ENCODE peak calls at places on chromosomes 7 and 10, in four cellular contexts. Q is chondrocyte, Y is HepG2, D is endothelial cell. H is an unnamed sample.
A peak's percentile ranks its signal among the peaks of the same experiment; 100 is the strongest.

GRCh38 chr7:31114593-31115343 is 62.7 kb downstream of the ADCYAP1R1 start:
- DNase-seq in Q (no peak), Y (no peak), D (peak; percentile 68), H (peak; percentile 40)

GRCh38 chr10:3803884-3804741 is 19.1 kb upstream of the KLF6 start:
- DNase-seq in Q (no peak), Y (no peak), D (no peak), H (no peak)

GRCh38 chr10:103618575-103619423 is 125.3 kb downstream of the NEURL1 start:
- DNase-seq in Q (no peak), Y (no peak), D (no peak), H (no peak)

GRCh38 chr7:103343758-103344452 is 662 bp downstream of the DNAJC2 start:
- DNase-seq in Q (no peak), Y (peak; percentile 29), D (no peak), H (no peak)

GRCh38 chr7:24836084-24836483 is 78.8 kb upstream of the GSDME start:
- DNase-seq in Q (no peak), Y (no peak), D (no peak), H (no peak)

GRCh38 chr7:82945480-82945879 is 217.2 kb downstream of the PCLO start:
- DNase-seq in Q (no peak), Y (no peak), D (no peak), H (no peak)

GRCh38 chr10:92052741-92053140 is 129.2 kb downstream of the BTAF1 start:
- DNase-seq in Q (no peak), Y (no peak), D (no peak), H (no peak)

GRCh38 chr10:98309366-98310355 is 41.7 kb upstream of the LOXL4 start:
- DNase-seq in Q (no peak), Y (peak; percentile 46), D (peak; percentile 81), H (peak; percentile 52)

GRCh38 chr7:35289376-35289775 is 35.5 kb upstream of the TBX20 start:
- DNase-seq in Q (no peak), Y (no peak), D (no peak), H (no peak)

GRCh38 chr10:131901181-131901829 is 497 bp downstream of the PPP2R2D start:
- DNase-seq in Q (peak; percentile 87), Y (no peak), D (peak; percentile 49), H (peak; percentile 43)

GRCh38 chr10:100021322-100021721 is 11.6 kb upstream of the DNMBP start:
- DNase-seq in Q (no peak), Y (no peak), D (no peak), H (no peak)

GRCh38 chr10:100022403-100022802 is 12.7 kb upstream of the DNMBP start:
- DNase-seq in Q (no peak), Y (no peak), D (no peak), H (no peak)

GRCh38 chr10:100020161-100020882 is 10.6 kb upstream of the DNMBP start:
- DNase-seq in Q (no peak), Y (peak; percentile 81), D (no peak), H (no peak)

GRCh38 chr10:100020883-100021248 is 11.1 kb upstream of the DNMBP start:
- DNase-seq in Q (no peak), Y (no peak), D (no peak), H (no peak)

DNA sequence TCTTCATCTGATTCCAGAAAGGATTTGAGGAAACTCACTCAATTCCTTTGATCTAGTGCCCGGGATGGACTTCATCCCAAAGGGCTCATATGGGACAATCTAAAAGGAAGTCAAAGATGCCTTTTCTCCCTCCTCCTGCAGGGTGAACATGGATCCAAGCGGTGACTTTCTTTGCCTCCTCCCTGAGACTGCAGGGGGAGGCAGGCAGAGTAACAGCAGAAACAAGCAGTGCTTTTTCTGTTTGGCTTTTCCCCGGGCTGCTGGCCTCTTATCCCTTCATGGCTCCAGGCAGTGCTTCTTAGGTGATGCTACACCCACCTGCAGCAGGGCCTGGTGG is 10.0 kb upstream of the DNMBP start:
- DNase-seq in Q (no peak), Y (peak; percentile 40), D (no peak), H (no peak)
- TF ChIP-seq CTCF in Q (peak; percentile 43), Y (no peak), D (no peak), H (peak; percentile 35)

DNA sequence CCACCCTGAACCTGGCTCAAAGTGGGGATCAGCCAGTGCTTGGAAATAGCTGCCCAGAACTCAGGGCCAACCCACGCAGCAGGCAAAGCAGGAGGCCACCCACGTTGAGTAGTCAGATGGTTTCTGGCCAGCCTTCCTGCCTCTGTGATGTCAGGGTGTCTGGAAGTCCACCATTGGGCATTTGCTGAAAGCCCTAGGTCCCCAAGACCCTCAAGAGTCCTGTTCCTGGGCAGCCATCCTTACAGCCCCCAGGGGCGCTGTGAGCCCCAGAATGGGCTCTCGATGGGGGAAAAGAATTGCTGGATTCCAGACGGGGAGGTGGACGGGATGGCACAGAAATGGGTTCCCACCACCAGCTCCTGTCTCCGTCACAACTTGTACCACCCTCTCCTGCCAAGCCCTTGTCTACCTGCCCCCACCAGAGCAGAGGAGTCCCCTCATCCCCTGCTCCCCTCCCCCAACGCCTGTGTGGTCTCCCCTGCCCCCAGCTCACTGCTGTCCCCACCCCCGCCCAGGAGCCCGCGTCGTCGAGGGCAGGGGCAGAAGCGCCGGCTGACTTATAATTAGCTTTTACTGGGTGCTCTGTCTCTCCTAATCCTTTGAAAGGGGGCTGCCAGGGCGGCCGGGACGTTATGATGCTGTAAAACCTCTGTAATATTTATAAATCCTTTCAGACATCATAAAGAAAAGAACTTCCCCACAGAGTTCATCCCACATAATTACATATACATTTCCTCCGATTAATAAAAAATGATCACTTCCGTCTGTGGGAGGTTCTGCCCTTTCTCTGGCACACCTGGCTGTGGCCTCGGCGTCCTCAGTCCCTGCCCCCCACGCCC is 3.8 kb downstream of the MYL10 start:
- DNase-seq in Q (no peak), Y (no peak), D (no peak), H (no peak)
- TF ChIP-seq CTCF in Q (peak; percentile 44), Y (no peak), D (no peak), H (peak; percentile 30)

DNA sequence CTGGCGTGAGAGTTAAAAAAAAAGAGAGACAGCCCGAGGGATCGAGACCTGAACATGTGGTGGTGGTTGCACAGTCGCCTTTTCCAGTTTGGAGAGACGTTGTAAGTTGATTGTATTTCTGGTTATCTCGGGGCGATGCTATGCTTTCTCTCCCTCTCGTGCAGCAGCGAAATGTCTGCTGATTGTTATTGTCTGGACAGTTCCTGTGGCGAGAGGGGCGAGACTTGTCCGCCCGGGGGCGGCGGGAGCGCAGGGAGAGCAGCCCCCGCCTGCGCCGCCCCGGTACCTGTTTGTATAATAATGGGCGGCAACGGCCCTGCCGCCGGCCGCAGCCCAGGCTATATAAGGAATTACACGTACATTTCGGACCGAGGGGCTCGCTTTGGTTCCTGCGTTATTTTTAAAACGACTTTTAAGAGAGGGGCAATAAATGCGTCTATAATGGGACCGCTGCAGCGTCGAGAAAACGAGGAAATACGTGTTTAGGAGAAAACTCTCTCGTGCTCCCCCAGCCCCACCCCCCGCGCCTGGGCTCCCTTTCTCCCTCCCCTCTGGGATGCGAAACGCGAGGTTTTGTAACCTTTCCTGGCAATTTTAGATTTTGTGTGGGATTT is 1.7 kb downstream of the ZEB1 start:
- DNase-seq in Q (no peak), Y (peak; percentile 43), D (peak; percentile 55), H (no peak)
- TF ChIP-seq CTCF in Q (peak; percentile 30), Y (peak; percentile 13), D (no peak), H (no peak)

DNA sequence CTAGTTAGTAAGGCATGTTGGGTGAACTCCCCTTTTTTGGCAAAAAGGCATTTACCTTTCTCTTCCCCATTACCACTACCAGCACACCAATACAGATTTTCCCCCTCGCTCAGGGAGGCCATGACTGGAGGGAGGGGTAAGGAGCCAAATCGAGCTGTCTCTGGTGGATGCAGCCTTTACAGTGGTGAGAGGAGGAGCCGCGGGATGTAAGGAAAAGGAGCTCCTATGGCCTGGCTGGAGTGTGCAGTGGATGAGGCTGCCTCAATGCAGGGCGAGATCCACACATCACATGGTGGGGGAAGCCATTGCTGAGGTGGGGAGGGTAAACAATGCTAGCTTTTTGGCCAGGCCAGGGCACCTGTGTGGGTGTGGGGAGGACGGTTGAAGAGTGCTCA is 416.2 kb downstream of the EXOC4 start:
- DNase-seq in Q (no peak), Y (no peak), D (no peak), H (no peak)
- TF ChIP-seq CTCF in Q (no peak), Y (no peak), D (no peak), H (no peak)

GRCh38 chr7:158527495-158527894 is 60.1 kb downstream of the PTPRN2 start:
- DNase-seq in Q (peak; percentile 72), Y (no peak), D (no peak), H (no peak)

GRCh38 chr7:158527038-158527437 is 60.6 kb downstream of the PTPRN2 start:
- DNase-seq in Q (peak; percentile 79), Y (no peak), D (no peak), H (no peak)

GRCh38 chr7:158525648-158526484 is 61.8 kb downstream of the PTPRN2 start:
- DNase-seq in Q (peak; percentile 85), Y (no peak), D (no peak), H (no peak)

GRCh38 chr7:158526531-158526930 is 61.1 kb downstream of the PTPRN2 start:
- DNase-seq in Q (peak; percentile 59), Y (no peak), D (no peak), H (no peak)

DNA sequence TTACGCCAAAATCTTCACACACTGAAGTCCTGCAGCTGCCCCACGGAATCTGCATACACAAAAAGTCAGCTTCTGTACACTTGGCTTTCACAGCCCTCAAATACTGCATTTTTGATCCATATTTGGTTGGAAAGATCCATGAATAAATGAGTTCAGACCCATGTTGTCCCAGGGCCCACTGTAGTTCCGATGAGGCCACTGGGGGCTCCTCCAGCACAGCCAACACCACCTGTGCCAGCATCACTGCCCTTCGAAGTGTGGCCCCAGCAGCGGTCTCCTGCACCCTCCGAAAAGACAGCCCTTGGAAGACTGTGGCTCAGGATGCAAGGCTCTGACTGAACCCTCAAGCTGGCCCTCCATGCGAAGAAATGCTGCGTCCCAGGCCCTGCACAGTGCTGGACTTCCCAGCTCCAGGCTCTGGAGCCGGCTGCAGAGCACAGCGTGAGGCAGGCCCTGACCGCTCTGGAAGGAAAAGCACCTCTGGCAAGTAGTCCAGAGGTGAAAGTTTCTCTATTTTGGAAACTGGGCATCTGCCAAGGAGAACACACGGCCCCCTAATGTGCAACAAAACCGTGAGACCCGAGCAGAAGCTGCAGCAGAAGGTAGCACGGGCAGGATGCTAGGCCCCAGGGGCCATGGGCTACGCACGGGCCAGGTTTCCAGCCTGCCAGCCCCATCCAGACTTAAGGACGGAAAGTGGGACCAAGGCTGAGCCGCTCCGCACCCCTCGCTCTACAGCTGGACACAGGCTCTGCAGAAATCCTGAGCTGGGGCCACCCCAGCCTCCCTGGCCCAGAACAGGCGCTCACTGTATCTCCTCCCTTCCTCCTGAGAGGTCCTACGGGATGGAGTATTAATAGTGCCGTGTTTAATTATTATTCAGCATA is 62.6 kb downstream of the PTPRN2 start:
- DNase-seq in Q (peak; percentile 83), Y (no peak), D (no peak), H (no peak)
- TF ChIP-seq CTCF in Q (no peak), Y (no peak), D (no peak), H (no peak)

DNA sequence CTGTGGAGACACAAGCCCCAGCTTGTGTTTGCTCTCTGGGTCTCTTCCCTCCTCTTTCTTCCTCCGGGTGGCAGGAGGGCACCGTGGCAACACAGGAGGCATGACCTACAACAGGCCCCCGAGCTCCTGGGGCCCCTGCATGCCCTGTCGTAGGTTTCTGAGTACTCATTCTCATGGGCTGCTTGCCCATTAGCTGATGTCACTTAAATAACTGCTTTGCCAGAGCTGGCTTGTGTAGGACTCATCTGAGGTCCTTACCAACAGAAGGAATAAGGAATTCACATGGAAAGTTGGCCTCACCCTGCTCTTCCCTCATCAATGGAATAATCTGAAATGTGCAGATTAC is 298.0 kb upstream of the PRKCQ start:
- DNase-seq in Q (no peak), Y (no peak), D (no peak), H (no peak)
- TF ChIP-seq CTCF in Q (peak; percentile 33), Y (no peak), D (no peak), H (no peak)